ENCODE peak calls at places on chromosomes 4 and X, in eight cellular contexts. H is HFF-Myc, V is HepG2, R is lower lobe of right lung, N is stomach, E is brain microvascular endothelial cell, U is HL-60, C is transverse colon. M is an unnamed sample.

GRCh38 chr4:38950159-38950558 is 82.0 kb downstream of the TMEM156 start:
- DNase-seq in H (no peak), V (no peak), R (no peak), N (no peak), E (no peak), U (no peak), C (no peak), M (no peak)

GRCh38 chrX:11423362-11423818 is 130.2 kb downstream of the AMELX start:
- DNase-seq in H (peak), V (no peak), R (no peak), N (peak), E (peak), U (peak), C (peak), M (peak)

GRCh38 chr4:108058685-108059440 is 69.2 kb downstream of the HADH start:
- DNase-seq in H (peak), V (peak), R (no peak), N (no peak), E (peak), U (no peak), C (no peak), M (no peak)

GRCh38 chrX:18676470-18676869 is 4.6 kb upstream of the RS1 start:
- DNase-seq in H (no peak), V (peak), R (no peak), N (no peak), E (no peak), U (no peak), C (no peak), M (no peak)

GRCh38 chr4:74097631-74098550 is 1.1 kb downstream of the CXCL2 start:
- DNase-seq in H (no peak), V (no peak), R (no peak), N (no peak), E (no peak), U (no peak), C (peak), M (no peak)

GRCh38 chrX:146831994-146832393 is 17.4 kb upstream of the CXorf51A start:
- DNase-seq in H (no peak), V (no peak), R (no peak), N (no peak), E (no peak), U (no peak), C (no peak), M (no peak)

GRCh38 chr4:30763337-30763736 is 43.2 kb downstream of the PCDH7 start:
- DNase-seq in H (no peak), V (no peak), R (no peak), N (no peak), E (no peak), U (no peak), C (no peak), M (no peak)

GRCh38 chr4:41061482-41062185 is 152.7 kb downstream of the APBB2 start:
- DNase-seq in H (no peak), V (no peak), R (no peak), N (no peak), E (no peak), U (no peak), C (no peak), M (no peak)

GRCh38 chr4:74344031-74344430 is 20.9 kb upstream of the EREG start:
- DNase-seq in H (no peak), V (no peak), R (no peak), N (no peak), E (no peak), U (no peak), C (no peak), M (no peak)

GRCh38 chrX:13151806-13152510 is 107.5 kb upstream of the FAM9C start:
- DNase-seq in H (no peak), V (no peak), R (no peak), N (no peak), E (peak), U (no peak), C (no peak), M (peak)

GRCh38 chrX:153766871-153767673 is 3.0 kb downstream of the PLXNB3 start:
- DNase-seq in H (no peak), V (no peak), R (peak), N (no peak), E (no peak), U (no peak), C (peak), M (no peak)

GRCh38 chr4:128284317-128284716 is 3.3 kb downstream of the PGRMC2 start:
- DNase-seq in H (no peak), V (no peak), R (no peak), N (peak), E (no peak), U (no peak), C (no peak), M (no peak)
- H3K4me3 ChIP-seq in H (no peak), V (peak), R (no peak), N (peak), E (peak), U (no peak), C (no peak), M (no peak)

GRCh38 chrX:134691453-134691852 is 33.2 kb upstream of the PLAC1 start:
- DNase-seq in H (no peak), V (no peak), R (no peak), N (no peak), E (no peak), U (no peak), C (no peak), M (no peak)

GRCh38 chrX:134685662-134686061 is 27.4 kb upstream of the PLAC1 start:
- DNase-seq in H (no peak), V (no peak), R (no peak), N (no peak), E (peak), U (no peak), C (no peak), M (no peak)

GRCh38 chrX:134688839-134689238 is 30.6 kb upstream of the PLAC1 start:
- DNase-seq in H (no peak), V (no peak), R (no peak), N (no peak), E (peak), U (no peak), C (no peak), M (no peak)

GRCh38 chrX:134684956-134685355 is 26.7 kb upstream of the PLAC1 start:
- DNase-seq in H (no peak), V (no peak), R (no peak), N (no peak), E (no peak), U (no peak), C (no peak), M (no peak)

DNA sequence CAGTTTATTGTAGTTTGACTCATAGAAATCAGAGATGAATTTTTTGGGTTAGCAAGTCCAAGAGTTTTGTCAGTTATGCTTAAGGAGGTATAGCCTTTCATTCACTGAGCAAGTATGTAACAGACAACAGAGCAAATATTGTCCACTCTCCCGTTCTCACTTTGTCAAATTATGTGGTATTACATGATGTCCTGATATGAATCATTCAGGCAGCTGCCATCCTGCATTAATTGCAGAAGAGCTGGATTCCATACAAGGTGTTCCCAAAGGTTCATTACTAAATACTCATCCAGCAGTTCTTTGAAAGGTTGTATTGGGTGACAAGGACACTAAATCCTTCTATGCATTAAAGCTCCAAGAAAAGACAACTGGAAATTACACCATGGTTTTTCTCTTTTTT is 29.9 kb upstream of the PLAC1 start:
- DNase-seq in H (no peak), V (no peak), R (no peak), N (no peak), E (no peak), U (no peak), C (no peak), M (no peak)
- TF ChIP-seq CTCF in H (no peak), V (no peak), R (no peak), N (no peak), E (no peak), U (no peak), C (no peak), M (no peak)

GRCh38 chrX:34371740-34372139 is 239.6 kb upstream of the FAM47A start:
- DNase-seq in H (no peak), V (no peak), R (no peak), N (no peak), E (no peak), U (no peak), C (no peak), M (no peak)
- H3K4me3 ChIP-seq in H (no peak), V (no peak), R (no peak), N (no peak), E (no peak), U (no peak), C (no peak), M (no peak)

DNA sequence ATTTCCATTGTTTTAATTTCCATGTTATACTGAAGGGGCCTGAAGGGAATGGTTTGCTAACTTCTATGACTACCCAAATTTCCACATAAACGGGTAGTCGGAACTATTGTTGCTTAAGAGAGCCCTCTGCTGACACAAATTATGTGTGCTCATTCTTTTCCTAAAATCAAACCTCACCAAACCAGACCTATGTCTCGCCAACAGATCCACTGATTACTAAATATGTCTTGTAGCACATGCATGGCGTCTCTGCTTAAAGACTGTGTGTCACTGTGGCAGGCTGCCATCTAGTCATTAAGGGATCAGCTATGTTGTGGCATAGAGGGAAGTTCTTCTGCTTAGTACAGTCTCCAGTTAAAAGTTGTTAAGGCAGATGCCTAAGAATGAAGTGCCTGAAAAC is 25.1 kb downstream of the PIR start:
- DNase-seq in H (no peak), V (no peak), R (no peak), N (no peak), E (peak), U (peak), C (peak), M (peak)
- TF ChIP-seq CTCF in H (peak), V (peak), R (peak), N (peak), E (peak), U (no peak), C (peak), M (peak)